ENCODE peak calls at places on chromosome 11, in four cellular contexts. Z, K, E and D are unnamed samples.

GRCh38 chr11:8018742-8019631 is 31.9 kb downstream of the EIF3F start:
- DNase-seq in K (peak), E (peak), Z (peak), D (peak)

GRCh38 chr11:19536131-19536530 is 176.5 kb upstream of the NAV2 start:
- DNase-seq in Z (no peak), E (no peak), K (no peak), D (no peak)

GRCh38 chr11:19557185-19557584 is 155.5 kb upstream of the NAV2 start:
- DNase-seq in K (no peak), E (no peak), Z (no peak), D (no peak)

GRCh38 chr11:18012314-18012905 is 437 bp downstream of the SERGEF start:
- DNase-seq in Z (peak), K (peak), E (peak), D (no peak)

GRCh38 chr11:46112961-46113617 is 8.2 kb downstream of the PHF21A start:
- DNase-seq in E (peak), Z (no peak), K (peak), D (peak)

GRCh38 chr11:22432331-22433065 is 94.3 kb downstream of the SLC17A6 start:
- DNase-seq in E (peak), Z (peak), K (no peak), D (no peak)

GRCh38 chr11:114057605-114058004 is 1.9 kb upstream of the ZBTB16 start:
- DNase-seq in E (no peak), Z (no peak), K (no peak), D (no peak)

GRCh38 chr11:9787260-9787659 is 123.4 kb downstream of the SWAP70 start:
- DNase-seq in E (no peak), Z (no peak), K (no peak), D (no peak)

GRCh38 chr11:61011950-61012830 is 40.7 kb downstream of the CD6 start:
- DNase-seq in Z (no peak), K (no peak), E (no peak), D (no peak)

GRCh38 chr11:355581-356458 is 13.5 kb upstream of the B4GALNT4 start:
- DNase-seq in K (peak), E (peak), Z (peak), D (peak)

GRCh38 chr11:7020183-7020917 is at the start of the genes NLRP14 and ZNF214:
- DNase-seq in K (no peak), Z (peak), E (peak), D (no peak)

GRCh38 chr11:9601876-9602199 is 28.4 kb downstream of the WEE1 start:
- DNase-seq in K (no peak), Z (no peak), E (no peak), D (no peak)

GRCh38 chr11:71568707-71569349 is 3.5 kb downstream of the KRTAP5-10 start:
- DNase-seq in Z (no peak), E (peak), K (no peak), D (no peak)

GRCh38 chr11:119479685-119480275 is 56.8 kb upstream of the THY1 start:
- DNase-seq in Z (no peak), E (peak), K (no peak), D (peak)

GRCh38 chr11:86947541-86947940 is 7.7 kb downstream of the FZD4 start:
- DNase-seq in E (no peak), Z (no peak), K (no peak), D (no peak)

GRCh38 chr11:61654397-61654829 is 25.8 kb upstream of the DAGLA start:
- DNase-seq in Z (peak), K (no peak), E (peak), D (no peak)

GRCh38 chr11:82671451-82671850 is 62.2 kb downstream of the FAM181B start:
- DNase-seq in K (no peak), E (no peak), Z (no peak), D (no peak)

GRCh38 chr11:112539165-112539564 is 278.5 kb upstream of the PLET1 start:
- DNase-seq in K (no peak), Z (no peak), E (no peak), D (no peak)

GRCh38 chr11:122617926-122618325 is 37.6 kb upstream of the UBASH3B start:
- DNase-seq in E (no peak), K (no peak), Z (no peak), D (no peak)

GRCh38 chr11:1504581-1505290 is 18.2 kb upstream of the MOB2 start:
- DNase-seq in K (no peak), Z (no peak), E (no peak), D (no peak)

GRCh38 chr11:9479899-9480298 is 19.1 kb downstream of the ZNF143 start:
- DNase-seq in E (no peak), Z (no peak), K (no peak), D (no peak)

GRCh38 chr11:105447936-105448702 is 161.8 kb upstream of the GRIA4 start:
- DNase-seq in E (no peak), Z (no peak), K (no peak), D (no peak)

GRCh38 chr11:14015711-14016110 is 53.2 kb downstream of the SPON1 start:
- DNase-seq in E (peak), K (no peak), Z (no peak), D (no peak)

GRCh38 chr11:1514349-1515061 is 27.9 kb upstream of the MOB2 start:
- DNase-seq in E (no peak), K (no peak), Z (no peak), D (no peak)

GRCh38 chr11:110655967-110656366 is 56.3 kb downstream of the ARHGAP20 start:
- DNase-seq in K (no peak), Z (no peak), E (no peak), D (no peak)

GRCh38 chr11:114040706-114041211 is 18.8 kb upstream of the ZBTB16 start:
- DNase-seq in Z (peak), E (peak), K (no peak), D (no peak)

GRCh38 chr11:103806130-103806900 is 230.1 kb upstream of the DDI1 start:
- DNase-seq in K (no peak), Z (no peak), E (peak), D (no peak)

GRCh38 chr11:64250406-64250874 is 890 bp upstream of the PLCB3 start:
- DNase-seq in Z (no peak), E (no peak), K (no peak), D (no peak)
- H3K4me3 ChIP-seq in Z (peak), E (no peak), K (peak), D (peak)

DNA sequence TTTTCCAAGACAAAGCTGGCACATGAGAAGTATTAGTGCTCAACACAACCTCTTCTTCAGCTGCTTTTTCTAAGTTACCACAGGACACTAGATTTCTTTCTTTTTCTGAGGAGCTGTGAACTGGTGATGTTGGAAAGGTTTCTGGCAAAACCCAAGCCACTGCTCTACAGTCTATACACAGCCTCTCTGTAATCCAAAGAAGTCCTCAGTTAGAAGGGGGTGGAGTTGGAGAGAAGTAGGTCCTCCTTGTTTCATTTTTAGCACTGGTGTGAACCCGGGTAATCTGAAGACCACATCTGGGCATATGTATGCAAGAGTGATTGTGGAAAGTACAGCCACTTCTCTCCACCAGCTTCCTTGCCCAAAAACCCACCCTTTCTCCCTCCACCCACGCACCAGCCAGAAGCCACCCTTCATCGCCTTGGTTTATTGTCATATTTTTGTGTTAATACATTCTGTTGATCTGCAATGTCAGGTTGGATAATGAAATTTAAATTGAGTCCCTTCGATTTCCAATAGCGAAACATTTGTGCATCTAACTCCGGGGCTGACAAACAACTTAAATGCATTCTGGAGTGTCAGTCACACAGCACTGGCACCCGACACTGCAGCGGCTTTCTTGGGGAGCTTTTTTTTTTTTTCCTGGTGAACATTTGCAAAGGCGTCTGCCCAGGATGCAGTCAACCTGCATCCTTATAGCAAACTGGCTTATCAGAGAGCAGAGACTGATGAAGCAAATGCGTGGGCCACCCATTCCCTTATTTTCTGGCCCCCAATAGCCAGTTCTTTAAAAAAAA is 1168.0 kb downstream of the LRRC4C start:
- DNase-seq in Z (no peak), K (no peak), E (no peak), D (no peak)
- H3K4me3 ChIP-seq in Z (no peak), K (no peak), E (no peak), D (no peak)

DNA sequence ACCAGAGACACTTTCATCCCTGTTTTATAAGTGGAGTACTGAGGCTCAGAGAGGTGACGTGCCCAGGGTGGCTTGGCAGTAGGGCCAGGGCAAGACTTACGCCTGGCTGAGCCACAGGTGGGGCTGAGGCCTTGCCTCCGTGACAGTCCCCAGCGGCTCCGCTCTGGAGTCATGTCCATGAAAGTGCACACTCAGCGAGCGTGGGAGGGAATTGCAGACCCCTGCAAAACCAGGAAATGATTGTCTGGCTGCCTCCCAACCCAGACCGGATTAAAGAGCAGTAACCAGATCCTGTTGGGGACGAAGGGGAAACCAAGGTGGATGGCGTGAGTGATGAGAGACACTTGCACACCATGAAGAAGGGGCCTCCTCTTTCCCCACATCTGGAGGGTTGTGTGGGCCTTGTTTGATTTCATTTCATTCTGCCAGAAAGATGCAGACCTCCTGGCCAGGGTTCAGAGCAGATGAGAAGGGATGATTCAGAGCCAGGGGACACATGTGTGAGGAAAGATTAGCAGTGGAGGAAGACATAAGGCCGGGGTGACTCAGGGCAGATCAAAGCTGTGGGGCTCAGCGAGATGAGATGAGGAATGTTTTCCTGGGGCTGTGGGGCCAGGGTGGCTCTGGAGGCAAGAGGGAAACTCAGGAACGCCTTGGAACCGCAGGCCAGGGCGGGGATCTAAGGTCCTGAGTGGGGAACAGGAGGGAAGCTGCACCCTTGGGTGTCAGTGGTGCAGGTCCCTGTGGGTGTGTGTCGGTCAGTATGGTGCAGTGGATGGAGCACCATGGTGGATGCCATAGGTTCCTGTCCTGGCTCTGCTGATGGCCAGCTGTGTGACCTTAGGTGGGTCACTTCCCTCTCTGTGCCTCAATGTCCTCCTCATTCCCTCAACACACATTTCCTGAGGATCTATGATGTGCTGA is 29.9 kb upstream of the LRRC32 start:
- DNase-seq in E (peak), K (no peak), Z (peak), D (no peak)
- H3K4me3 ChIP-seq in E (no peak), K (no peak), Z (no peak), D (no peak)

GRCh38 chr11:95354304-95354703 is 123.3 kb upstream of the SESN3 start:
- DNase-seq in K (no peak), Z (no peak), E (no peak), D (no peak)
- H3K4me3 ChIP-seq in K (no peak), Z (no peak), E (no peak), D (no peak)

DNA sequence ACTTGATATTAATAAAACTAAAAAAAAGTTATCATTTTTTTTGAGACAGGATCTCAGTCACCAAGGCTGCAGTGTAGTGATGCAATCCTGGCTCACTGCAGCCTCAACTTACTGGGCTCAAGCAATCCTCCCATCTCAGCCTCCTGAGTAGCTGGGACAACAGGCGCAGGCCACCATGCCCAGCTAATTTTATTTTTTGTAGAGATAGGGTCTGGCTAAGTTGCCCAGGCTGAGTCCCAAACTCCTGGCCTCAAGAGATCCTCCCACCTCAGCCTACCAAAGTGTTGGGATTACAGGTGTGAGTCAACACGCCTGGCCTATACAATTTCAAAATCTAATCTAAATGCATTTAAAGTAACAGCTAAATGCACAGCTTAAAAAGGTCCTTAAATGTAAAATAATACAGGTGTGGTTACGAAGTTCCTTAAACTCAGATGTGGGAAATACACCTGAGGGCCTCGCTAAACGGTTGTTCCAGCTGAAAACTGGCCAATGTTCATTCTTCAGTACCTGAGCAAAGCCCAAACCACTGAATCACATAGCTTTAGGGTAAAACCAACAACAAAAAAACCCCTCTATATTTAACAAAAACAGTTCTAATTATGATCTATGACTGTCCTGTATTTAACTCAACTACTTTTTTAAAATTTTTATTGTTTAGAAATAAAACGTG is 11.8 kb downstream of the NAP1L4 start:
- DNase-seq in E (no peak), Z (no peak), K (no peak), D (no peak)
- H3K4me3 ChIP-seq in E (no peak), Z (no peak), K (no peak), D (no peak)

GRCh38 chr11:44566952-44567875 is 1.8 kb downstream of the CD82 start:
- DNase-seq in E (no peak), K (no peak), Z (no peak), D (peak)
- H3K4me3 ChIP-seq in E (no peak), K (peak), Z (peak), D (peak)

GRCh38 chr11:102279641-102280170 is 37.6 kb upstream of the BIRC3 start:
- DNase-seq in K (no peak), Z (no peak), E (peak), D (no peak)
- H3K4me3 ChIP-seq in K (no peak), Z (peak), E (no peak), D (no peak)

GRCh38 chr11:96194571-96194970 is 148.4 kb downstream of the MAML2 start:
- DNase-seq in Z (no peak), K (no peak), E (no peak), D (no peak)
- H3K4me3 ChIP-seq in Z (no peak), K (no peak), E (no peak), D (no peak)